ENCODE peak calls at places on chromosomes 3 and 15, in eight cellular contexts. F is cardiac fibroblast, X is Panc1, C is HCT116, J is ovary, G is GM12865, R is epithelial cell of proximal tubule, K is heart left ventricle. B is an unnamed sample.

GRCh38 chr15:39672184-39672583 is 91.3 kb downstream of the THBS1 start:
- DNase-seq in F (no peak), X (no peak), C (no peak), J (no peak), G (no peak), R (no peak), K (no peak), B (no peak)

GRCh38 chr3:127535901-127536817 is 54.4 kb downstream of the TPRA1 start:
- DNase-seq in F (no peak), X (no peak), C (no peak), J (no peak), G (no peak), R (no peak), K (no peak), B (no peak)

GRCh38 chr3:5299146-5299545 is 111.6 kb downstream of the EDEM1 start:
- DNase-seq in F (no peak), X (no peak), C (no peak), J (no peak), G (no peak), R (no peak), K (no peak), B (no peak)

GRCh38 chr3:128051459-128051836 is 789 bp upstream of the SEC61A1 start:
- DNase-seq in F (peak), X (no peak), C (no peak), J (no peak), G (no peak), R (no peak), K (no peak), B (no peak)

GRCh38 chr3:151276038-151277027 is 2.0 kb downstream of the P2RY14 start:
- DNase-seq in F (no peak), X (no peak), C (no peak), J (no peak), G (peak), R (no peak), K (no peak), B (no peak)

GRCh38 chr3:16849240-16849639 is 35.5 kb upstream of the PLCL2 start:
- DNase-seq in F (peak), X (no peak), C (no peak), J (no peak), G (peak), R (no peak), K (peak), B (peak)

GRCh38 chr15:80507638-80508316 is 103.6 kb downstream of the ARNT2 start:
- DNase-seq in F (peak), X (no peak), C (no peak), J (peak), G (no peak), R (no peak), K (no peak), B (peak)

GRCh38 chr3:34869696-34870095 is 769.6 kb upstream of the ARPP21 start:
- DNase-seq in F (no peak), X (no peak), C (no peak), J (no peak), G (no peak), R (no peak), K (no peak), B (no peak)

GRCh38 chr3:58084166-58084565 is 75.9 kb downstream of the FLNB start:
- DNase-seq in F (no peak), X (no peak), C (no peak), J (no peak), G (no peak), R (no peak), K (no peak), B (no peak)

GRCh38 chr15:99978426-99978825 is 245.2 kb upstream of the LYSMD4 start:
- DNase-seq in F (no peak), X (no peak), C (no peak), J (no peak), G (no peak), R (no peak), K (no peak), B (no peak)

GRCh38 chr15:62059818-62060115 is 480 bp downstream of the VPS13C start:
- DNase-seq in F (peak), X (no peak), C (no peak), J (peak), G (peak), R (no peak), K (peak), B (peak)

GRCh38 chr3:134312072-134312872 is 61.6 kb upstream of the RYK start:
- DNase-seq in F (peak), X (no peak), C (no peak), J (no peak), G (peak), R (no peak), K (no peak), B (no peak)

GRCh38 chr3:123741058-123741511 is 143.0 kb downstream of the MYLK start:
- DNase-seq in F (no peak), X (no peak), C (no peak), J (no peak), G (no peak), R (no peak), K (no peak), B (no peak)

GRCh38 chr3:4754180-4755086 is 224.8 kb upstream of the BHLHE40 start:
- DNase-seq in F (peak), X (no peak), C (no peak), J (no peak), G (peak), R (no peak), K (no peak), B (no peak)

GRCh38 chr15:35288580-35288979 is 203.5 kb upstream of the NANOGP8 start:
- DNase-seq in F (no peak), X (no peak), C (no peak), J (no peak), G (no peak), R (no peak), K (no peak), B (no peak)

GRCh38 chr15:84108725-84109124 is 126.8 kb upstream of the GOLGA6L4 start:
- DNase-seq in F (peak), X (no peak), C (peak), J (no peak), G (no peak), R (no peak), K (no peak), B (no peak)

GRCh38 chr3:159902531-159903314 is 85.9 kb upstream of the IL12A start:
- DNase-seq in F (no peak), X (no peak), C (no peak), J (no peak), G (peak), R (no peak), K (no peak), B (no peak)

GRCh38 chr3:40124918-40125317 is 184.6 kb upstream of the EIF1B start:
- DNase-seq in F (no peak), X (no peak), C (no peak), J (no peak), G (no peak), R (no peak), K (no peak), B (no peak)

GRCh38 chr15:87345955-87346354 is 910.6 kb downstream of the NTRK3 start:
- DNase-seq in F (no peak), X (no peak), C (no peak), J (no peak), G (no peak), R (no peak), K (no peak), B (no peak)

GRCh38 chr3:113211370-113212154 is at the start of gene BOC:
- DNase-seq in F (peak), X (no peak), C (no peak), J (peak), G (no peak), R (no peak), K (peak), B (peak)

GRCh38 chr3:49484471-49484870 is 14.4 kb downstream of the DAG1 start:
- DNase-seq in F (no peak), X (no peak), C (no peak), J (no peak), G (no peak), R (no peak), K (no peak), B (no peak)

GRCh38 chr15:40085225-40085624 is 23.5 kb downstream of the BMF start:
- DNase-seq in F (no peak), X (no peak), C (no peak), J (no peak), G (no peak), R (no peak), K (peak), B (no peak)

GRCh38 chr3:196569003-196569516 is 600 bp downstream of the FBXO45 start:
- DNase-seq in F (peak), X (no peak), C (no peak), J (peak), G (peak), R (no peak), K (peak), B (no peak)

GRCh38 chr3:69505770-69506407 is 120.0 kb upstream of the FRMD4B start:
- DNase-seq in F (no peak), X (no peak), C (no peak), J (peak), G (no peak), R (no peak), K (no peak), B (no peak)

GRCh38 chr3:60355825-60356224 is 895.4 kb downstream of the FHIT start:
- DNase-seq in F (no peak), X (no peak), C (no peak), J (no peak), G (no peak), R (no peak), K (no peak), B (no peak)

GRCh38 chr15:72847033-72847432 is 63.5 kb upstream of the ADPGK start:
- DNase-seq in F (no peak), X (no peak), C (no peak), J (no peak), G (no peak), R (no peak), K (no peak), B (no peak)

GRCh38 chr15:39260791-39261190 is 320.1 kb upstream of the THBS1 start:
- DNase-seq in F (no peak), X (no peak), C (no peak), J (no peak), G (no peak), R (no peak), K (no peak), B (no peak)

GRCh38 chr3:116630494-116630893 is 79.1 kb upstream of the TUSC7 start:
- DNase-seq in F (no peak), X (no peak), C (no peak), J (no peak), G (no peak), R (no peak), K (no peak), B (no peak)

GRCh38 chr15:68416158-68416535 is 15.8 kb downstream of the ITGA11 start:
- DNase-seq in F (no peak), X (no peak), C (no peak), J (no peak), G (no peak), R (no peak), K (no peak), B (no peak)

GRCh38 chr15:74895830-74896229 is 6.0 kb downstream of the MPI start:
- DNase-seq in F (no peak), X (no peak), C (no peak), J (no peak), G (no peak), R (no peak), K (no peak), B (no peak)

GRCh38 chr15:72487070-72487797 is 13.1 kb downstream of the ARIH1 start:
- DNase-seq in F (no peak), X (no peak), C (no peak), J (no peak), G (no peak), R (no peak), K (no peak), B (no peak)

DNA sequence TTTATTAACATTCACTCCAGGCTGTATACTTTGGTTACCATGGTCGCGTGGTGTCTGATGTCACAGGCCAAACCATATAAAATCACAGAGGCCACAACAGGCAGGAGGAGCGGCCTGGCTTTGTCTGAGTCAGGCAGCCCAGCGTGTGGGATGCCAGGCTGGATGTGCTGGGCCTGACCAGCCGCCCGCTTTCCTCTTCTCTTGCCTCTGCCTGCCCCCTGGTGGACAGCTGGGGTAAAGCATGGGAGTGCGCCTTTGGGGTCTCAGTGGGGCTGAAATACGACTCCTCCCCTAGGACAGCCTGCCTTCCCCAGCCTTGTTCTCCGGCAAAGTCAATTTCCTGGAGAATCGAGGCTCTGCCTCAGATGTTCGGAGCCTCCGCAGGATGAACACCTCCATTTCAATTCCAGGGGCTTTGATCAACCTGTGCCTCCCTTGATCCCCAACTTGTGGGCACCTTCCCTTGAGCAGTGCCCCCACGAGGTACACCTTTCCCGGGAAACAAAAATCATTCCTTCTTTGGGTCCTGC is 78.2 kb downstream of the CCNL1 start:
- DNase-seq in F (peak), X (peak), C (peak), J (peak), G (peak), R (no peak), K (peak), B (peak)
- H3K4me3 ChIP-seq in F (no peak), X (no peak), C (peak), J (no peak), G (no peak), R (no peak), K (no peak), B (no peak)

GRCh38 chr3:63968612-63969350 is 54.5 kb downstream of the PSMD6 start:
- DNase-seq in F (peak), X (no peak), C (no peak), J (no peak), G (peak), R (no peak), K (no peak), B (no peak)
- H3K4me3 ChIP-seq in F (no peak), X (no peak), C (no peak), J (peak), G (peak), R (peak), K (no peak), B (no peak)

GRCh38 chr15:85750807-85751730 is 43.7 kb downstream of the KLHL25 start:
- DNase-seq in F (no peak), X (no peak), C (no peak), J (no peak), G (no peak), R (no peak), K (peak), B (no peak)
- H3K4me3 ChIP-seq in F (no peak), X (no peak), C (no peak), J (no peak), G (no peak), R (no peak), K (no peak), B (no peak)

GRCh38 chr3:149581248-149581647 is 76.6 kb downstream of the WWTR1 start:
- DNase-seq in F (peak), X (no peak), C (no peak), J (no peak), G (peak), R (no peak), K (no peak), B (no peak)

GRCh38 chr3:149579838-149580542 is 77.8 kb downstream of the WWTR1 start:
- DNase-seq in F (peak), X (peak), C (peak), J (no peak), G (peak), R (no peak), K (no peak), B (no peak)

GRCh38 chr3:149584236-149584635 is 73.6 kb downstream of the WWTR1 start:
- DNase-seq in F (no peak), X (no peak), C (no peak), J (no peak), G (no peak), R (no peak), K (no peak), B (no peak)

GRCh38 chr3:149582395-149582794 is 75.4 kb downstream of the WWTR1 start:
- DNase-seq in F (no peak), X (no peak), C (no peak), J (no peak), G (no peak), R (no peak), K (no peak), B (no peak)

DNA sequence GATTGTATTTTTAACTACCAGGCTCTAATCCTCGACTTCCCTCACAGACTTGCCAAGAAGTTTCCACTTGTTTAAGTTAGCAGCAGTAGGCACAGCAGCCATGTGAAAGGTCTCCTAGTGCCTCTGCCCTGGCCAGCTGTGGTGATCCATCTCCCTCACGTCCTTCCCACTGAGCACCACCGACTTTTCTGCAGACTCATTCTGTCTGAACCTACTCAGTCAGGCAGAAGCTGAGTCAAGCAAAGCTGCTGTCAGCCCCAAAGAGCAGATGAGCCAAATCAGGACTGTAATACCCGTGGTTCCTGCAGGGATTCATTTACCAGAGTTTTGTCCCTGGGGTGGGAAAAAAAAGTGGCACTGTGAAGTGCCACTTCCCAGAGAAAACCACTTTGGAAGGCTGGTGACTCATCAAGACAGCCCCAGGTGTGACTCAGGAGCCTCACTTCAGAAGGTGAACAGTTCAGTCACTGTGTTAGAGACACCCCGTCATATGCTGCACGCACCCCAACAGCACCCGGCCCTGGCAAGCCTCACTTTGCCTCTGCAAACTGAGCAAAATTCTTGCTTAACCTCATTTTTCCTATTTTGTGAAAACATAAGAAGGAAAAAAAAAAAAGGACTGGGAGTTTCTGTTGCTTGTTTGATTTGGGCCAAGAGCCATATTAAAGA is 76.0 kb downstream of the WWTR1 start:
- DNase-seq in F (peak), X (peak), C (peak), J (peak), G (peak), R (no peak), K (peak), B (peak)
- H3K4me3 ChIP-seq in F (no peak), X (no peak), C (peak), J (no peak), G (no peak), R (peak), K (no peak), B (no peak)

DNA sequence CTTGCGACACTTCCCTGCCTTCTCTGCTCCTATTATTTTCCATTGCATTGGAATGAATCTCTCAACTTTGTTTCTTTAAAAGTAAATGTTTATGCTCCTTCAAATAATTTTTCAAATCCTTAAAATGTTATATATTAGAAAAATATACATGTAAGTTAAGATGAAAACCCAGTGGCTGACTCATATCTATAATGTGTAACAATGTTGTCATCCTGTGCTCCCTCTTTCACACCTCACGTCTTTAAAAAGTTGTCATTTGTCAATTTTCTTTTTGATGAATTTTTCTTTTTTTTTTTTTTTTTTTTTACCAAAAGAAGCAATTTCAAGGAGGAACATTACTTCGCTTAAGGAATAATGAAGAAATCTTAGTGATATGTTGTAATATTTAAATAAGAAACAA is 3.7 kb downstream of the RBMS3 start:
- DNase-seq in F (peak), X (no peak), C (no peak), J (no peak), G (no peak), R (no peak), K (no peak), B (no peak)
- H3K4me3 ChIP-seq in F (peak), X (peak), C (no peak), J (peak), G (no peak), R (no peak), K (peak), B (no peak)

DNA sequence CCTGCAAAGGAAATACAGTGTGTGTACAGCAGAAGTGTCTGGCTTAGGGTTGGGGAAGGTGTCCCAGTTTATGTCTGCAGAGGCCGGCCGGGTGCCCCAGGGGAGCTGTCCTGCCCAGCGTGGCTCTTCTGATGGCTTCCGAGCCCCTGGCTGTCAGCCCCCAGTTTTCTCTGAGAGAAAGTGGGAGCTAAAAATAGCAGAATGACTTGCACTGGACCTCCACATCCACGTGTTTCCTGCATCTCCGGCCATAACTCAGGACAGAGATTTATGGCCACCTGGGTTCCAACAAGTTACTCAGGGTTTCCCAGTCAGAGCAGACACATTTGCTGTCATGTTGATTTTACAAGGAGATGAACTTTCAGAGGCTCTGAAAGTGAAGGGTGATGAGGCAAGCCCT is 192.0 kb downstream of the ATP10A start:
- DNase-seq in F (no peak), X (no peak), C (no peak), J (no peak), G (no peak), R (no peak), K (no peak), B (no peak)
- H3K4me3 ChIP-seq in F (no peak), X (no peak), C (no peak), J (no peak), G (no peak), R (no peak), K (no peak), B (no peak)

GRCh38 chr3:105387122-105387751 is 20.5 kb downstream of the ALCAM start:
- DNase-seq in F (peak), X (no peak), C (no peak), J (no peak), G (no peak), R (peak), K (no peak), B (no peak)
- H3K4me3 ChIP-seq in F (no peak), X (no peak), C (no peak), J (no peak), G (no peak), R (peak), K (no peak), B (no peak)

B was measured in astrocyte of the cerebellum.